ENCODE peak calls at places on chromosomes 2 and 18, in eight cellular contexts. M is tibial nerve, Z is spleen, U is K562, B is heart left ventricle, J is HepG2, F is IMR-90, A is HCT116. W is an unnamed sample.

GRCh38 chr2:201118957-201119848 is 3.2 kb downstream of the CFLAR start:
- DNase-seq in M (no peak), B (no peak), A (peak), Z (no peak), U (peak), J (no peak), F (peak), W (no peak)

GRCh38 chr2:217553202-217553601 is 449.6 kb downstream of the TNS1 start:
- DNase-seq in Z (no peak), M (no peak), U (no peak), F (no peak), A (no peak), J (no peak), B (no peak), W (no peak)

GRCh38 chr2:241437148-241437547 is 71.2 kb downstream of the STK25 start:
- DNase-seq in B (no peak), M (no peak), Z (no peak), U (no peak), J (no peak), F (no peak), A (no peak), W (no peak)

GRCh38 chr18:35912332-35912731 is 60.1 kb upstream of the RMP24 start:
- DNase-seq in F (no peak), A (no peak), Z (no peak), U (no peak), J (no peak), M (no peak), B (no peak), W (no peak)

GRCh38 chr2:238106339-238106697 is 6.2 kb downstream of the ESPNL start:
- DNase-seq in Z (no peak), B (no peak), M (no peak), J (no peak), A (no peak), U (no peak), F (no peak), W (no peak)

GRCh38 chr18:63111549-63112402 is 207.8 kb downstream of the BCL2 start:
- DNase-seq in B (peak), J (no peak), F (no peak), Z (no peak), U (no peak), A (no peak), M (no peak), W (peak)

GRCh38 chr2:226399006-226399405 is 400.6 kb downstream of the IRS1 start:
- DNase-seq in B (no peak), Z (no peak), U (no peak), M (no peak), A (no peak), J (no peak), F (no peak), W (no peak)

GRCh38 chr2:163370169-163370886 is 365.5 kb downstream of the FIGN start:
- DNase-seq in Z (no peak), M (no peak), J (no peak), F (no peak), U (no peak), B (no peak), A (no peak), W (no peak)

GRCh38 chr18:74310411-74310810 is 5.2 kb upstream of the C18orf63 start:
- DNase-seq in J (peak), M (no peak), F (peak), B (no peak), Z (no peak), U (no peak), A (no peak), W (no peak)

GRCh38 chr2:56729212-56729611 is 545.4 kb downstream of the CCDC85A start:
- DNase-seq in A (no peak), M (no peak), Z (no peak), U (no peak), B (no peak), F (no peak), J (no peak), W (no peak)

GRCh38 chr18:8480506-8481328 is 128.5 kb upstream of the RAB12 start:
- DNase-seq in F (peak), B (peak), J (peak), U (peak), A (peak), Z (no peak), M (no peak), W (no peak)

DNA sequence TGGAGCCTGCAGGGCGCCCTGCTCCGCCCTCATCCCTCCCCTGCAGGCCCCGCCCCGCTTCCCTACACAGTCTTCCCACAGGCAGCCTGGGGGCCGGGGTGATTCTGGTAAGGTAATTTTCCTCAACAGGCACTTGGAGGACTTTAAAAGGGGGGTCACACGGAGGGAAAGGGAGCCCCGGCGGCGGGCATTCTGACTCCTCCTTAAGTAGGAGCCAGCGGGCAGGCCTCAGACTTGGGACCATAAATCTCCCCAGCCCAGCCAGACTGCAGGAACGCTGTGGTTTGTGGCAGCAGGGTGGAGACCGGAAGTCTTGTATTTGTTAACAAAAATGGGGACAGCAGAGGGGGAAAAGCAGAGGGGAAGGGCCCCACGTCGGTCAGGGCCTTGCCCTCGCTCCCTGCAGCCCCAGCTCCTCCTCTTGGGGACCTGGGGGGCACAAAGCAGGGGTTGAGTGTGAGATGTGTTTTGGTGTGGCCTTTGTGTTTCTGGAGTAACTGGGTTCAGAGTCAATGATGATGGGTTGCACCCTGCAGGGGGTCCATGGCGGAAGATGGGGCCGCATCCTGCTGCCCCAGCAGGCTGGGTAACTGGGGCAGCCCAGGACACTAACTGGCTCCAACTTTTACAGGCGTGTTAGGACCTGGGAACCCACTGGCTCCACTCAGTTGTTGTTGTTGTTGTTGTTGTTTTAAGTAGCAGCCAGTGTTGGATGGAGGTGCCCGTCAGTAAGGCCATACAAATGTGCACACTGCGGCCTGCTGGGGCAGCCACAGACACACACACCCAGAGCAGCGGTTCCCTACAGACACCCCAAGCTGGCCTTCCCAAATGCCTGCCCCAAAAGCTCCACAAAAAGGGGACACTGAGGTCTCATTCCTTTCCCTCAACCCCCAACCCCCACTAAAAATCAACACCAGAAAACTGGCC is 27.7 kb downstream of the SMAD7 start:
- DNase-seq in J (no peak), M (peak), F (peak), Z (peak), B (peak), U (peak), A (no peak), W (peak)
- H3K4me3 ChIP-seq in J (no peak), M (peak), F (no peak), Z (peak), B (peak), U (peak), A (peak), W (peak)

DNA sequence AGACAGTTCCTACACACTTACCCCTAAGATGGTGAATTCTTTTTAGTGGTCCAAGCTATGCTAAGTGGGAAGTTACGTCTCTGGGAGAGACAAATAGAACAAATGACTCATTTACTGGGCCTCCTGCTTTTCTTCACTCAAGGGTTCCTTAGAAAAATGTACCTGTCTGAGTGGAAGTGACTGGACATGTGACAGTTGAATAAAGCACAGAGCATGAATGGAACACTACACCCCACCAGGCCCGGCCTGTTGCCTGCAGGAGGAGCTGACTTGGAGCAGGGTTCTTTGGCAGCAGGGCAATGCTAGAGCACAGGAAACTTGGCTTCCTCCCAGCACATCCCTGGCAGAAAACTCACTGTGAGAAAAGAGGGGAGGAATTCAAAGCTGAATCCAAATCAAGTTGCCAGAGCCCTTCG is 451.0 kb upstream of the SETBP1 start:
- DNase-seq in Z (no peak), J (no peak), A (no peak), U (no peak), B (peak), M (peak), F (peak), W (no peak)
- TF ChIP-seq CTCF in Z (no peak), J (no peak), A (no peak), U (no peak), B (no peak), M (no peak), F (no peak), W (no peak)

DNA sequence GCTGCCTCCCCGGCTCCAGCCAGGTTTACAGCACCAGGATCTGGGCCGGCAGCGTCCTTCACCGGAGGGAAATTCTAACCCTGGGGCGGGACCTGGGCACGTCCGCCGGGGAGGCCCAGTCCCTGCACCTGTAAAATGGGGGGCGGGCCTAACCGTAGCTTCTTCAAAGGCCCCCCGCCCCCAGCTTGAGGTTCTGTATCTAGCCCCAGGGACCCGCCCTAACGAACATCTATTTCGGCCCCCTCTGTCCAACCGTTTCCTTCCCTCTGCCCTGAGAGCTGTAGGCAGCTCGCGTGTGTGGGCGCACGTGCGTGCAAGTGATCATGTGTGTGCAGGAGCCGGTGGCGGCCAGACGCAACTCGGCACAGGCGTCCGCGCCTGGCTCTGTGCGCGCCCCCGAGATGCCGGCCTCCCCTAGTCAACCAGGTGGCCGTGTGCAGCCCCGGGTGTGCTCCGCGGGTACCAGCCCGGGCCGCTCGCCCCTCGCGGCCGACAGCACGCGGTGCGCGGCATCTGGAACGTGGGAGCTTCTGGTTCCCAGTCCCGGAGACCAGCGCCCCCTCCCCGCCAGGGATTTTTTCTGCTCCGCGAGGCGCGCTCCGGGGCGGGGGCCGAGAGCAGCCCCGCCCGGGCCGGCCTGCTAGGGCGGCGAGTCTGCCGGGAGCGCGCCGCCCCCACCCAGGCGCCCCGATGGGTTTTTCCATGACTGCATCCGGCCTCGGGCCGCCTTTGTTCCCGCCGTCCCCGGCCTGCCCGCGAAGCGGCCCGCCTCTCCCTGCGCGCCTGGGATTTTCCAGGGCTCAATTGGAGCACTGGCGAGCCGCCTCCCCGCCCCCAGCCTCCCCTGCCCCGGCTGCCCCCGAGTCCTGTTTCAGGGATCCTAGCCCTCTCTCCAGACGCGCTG is 21.2 kb downstream of the TEX44 start:
- DNase-seq in U (peak), M (peak), Z (peak), F (peak), B (peak), A (peak), J (peak), W (peak)
- TF ChIP-seq POLR2A in U (no peak), M (peak), Z (no peak), F (no peak), B (peak), A (no peak), J (peak), W (no peak)

DNA sequence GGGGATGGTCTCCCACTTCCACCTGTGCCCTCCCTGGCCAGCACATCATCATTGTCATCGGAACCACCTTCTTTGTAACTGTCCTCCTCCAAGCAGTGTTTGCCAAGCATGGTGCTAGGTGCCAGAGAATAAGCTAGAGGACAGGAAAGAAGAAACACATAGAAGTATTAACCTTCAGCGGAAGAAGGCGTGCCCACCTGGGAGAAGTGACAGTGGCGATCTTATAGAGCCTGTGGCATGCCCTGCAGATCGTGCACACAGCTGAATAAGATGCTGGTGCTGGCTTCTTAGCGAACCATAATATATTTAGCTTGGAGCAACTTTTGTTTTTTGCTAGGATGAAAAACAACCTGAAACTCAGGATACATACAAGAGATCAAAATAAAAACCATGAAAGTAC is 148.0 kb downstream of the FAM210A start:
- DNase-seq in M (no peak), A (no peak), F (no peak), Z (no peak), J (no peak), B (no peak), U (no peak), W (no peak)
- H3K4me3 ChIP-seq in M (no peak), A (no peak), F (no peak), Z (no peak), J (no peak), B (no peak), U (no peak), W (no peak)

GRCh38 chr2:126506786-126507185 is 149.2 kb upstream of the GYPC start:
- DNase-seq in A (no peak), U (no peak), Z (no peak), B (no peak), J (no peak), F (no peak), M (no peak), W (no peak)
- TF ChIP-seq CTCF in A (no peak), U (no peak), Z (no peak), B (no peak), J (no peak), F (no peak), M (no peak), W (no peak)

W was measured in lower leg skin.